ENCODE peak calls at places on chromosomes 6 and 20, in six cellular contexts. C is nucleus accumbens, W is germinal center, A is mucosa of descending colon, K is AG09309, H is right cardiac atrium. I is an unnamed sample.

GRCh38 chr6:165010556-165011535 is 298.6 kb downstream of the C6orf118 start:
- DNase-seq in C (no peak), W (no peak), A (no peak), K (no peak), H (no peak), I (no peak)

GRCh38 chr20:18063676-18064075 is 6.0 kb upstream of the OVOL2 start:
- DNase-seq in C (no peak), W (no peak), A (no peak), K (no peak), H (no peak), I (no peak)

GRCh38 chr6:143673638-143674037 is 4.1 kb upstream of the PHACTR2 start:
- DNase-seq in C (no peak), W (no peak), A (peak), K (peak), H (no peak), I (no peak)

GRCh38 chr20:50537546-50538201 is 27.5 kb downstream of the PTPN1 start:
- DNase-seq in C (no peak), W (no peak), A (no peak), K (no peak), H (no peak), I (no peak)

GRCh38 chr6:140226637-140227036 is 852.2 kb upstream of the CITED2 start:
- DNase-seq in C (no peak), W (no peak), A (no peak), K (no peak), H (no peak), I (no peak)

GRCh38 chr6:10418862-10419748 is 4.2 kb upstream of the TFAP2A start:
- DNase-seq in C (no peak), W (no peak), A (peak), K (no peak), H (no peak), I (no peak)

GRCh38 chr6:37303891-37304503 is 46.1 kb upstream of the TMEM217 start:
- DNase-seq in C (no peak), W (peak), A (no peak), K (no peak), H (no peak), I (no peak)

GRCh38 chr6:16705403-16705993 is 55.8 kb downstream of the ATXN1 start:
- DNase-seq in C (no peak), W (no peak), A (no peak), K (no peak), H (no peak), I (no peak)

GRCh38 chr20:60467078-60467477 is 508.9 kb downstream of the CDH26 start:
- DNase-seq in C (no peak), W (no peak), A (no peak), K (no peak), H (no peak), I (no peak)

GRCh38 chr6:165636415-165637048 is 26.5 kb downstream of the PDE10A start:
- DNase-seq in C (no peak), W (no peak), A (no peak), K (no peak), H (no peak), I (no peak)

GRCh38 chr6:52376763-52377162 is 14.8 kb downstream of the PAQR8 start:
- DNase-seq in C (no peak), W (no peak), A (no peak), K (no peak), H (no peak), I (peak)

GRCh38 chr20:32036716-32037355 is 15.2 kb upstream of the HCK start:
- DNase-seq in C (no peak), W (no peak), A (no peak), K (peak), H (no peak), I (no peak)

GRCh38 chr6:28940294-28940858 is 16.6 kb upstream of the TRIM27 start:
- DNase-seq in C (peak), W (no peak), A (no peak), K (no peak), H (no peak), I (peak)

GRCh38 chr20:10696650-10697049 is 22.9 kb upstream of the JAG1 start:
- DNase-seq in C (no peak), W (peak), A (no peak), K (no peak), H (no peak), I (no peak)

GRCh38 chr6:33927551-33927950 is 123.7 kb upstream of the MLN start:
- DNase-seq in C (no peak), W (no peak), A (no peak), K (peak), H (no peak), I (no peak)

GRCh38 chr20:25257756-25258462 is 10.0 kb downstream of the PYGB start:
- DNase-seq in C (no peak), W (no peak), A (no peak), K (no peak), H (peak), I (no peak)

GRCh38 chr20:46311039-46311650 is 2.8 kb upstream of the CDH22 start:
- DNase-seq in C (no peak), W (no peak), A (no peak), K (no peak), H (peak), I (no peak)

GRCh38 chr6:32075781-32076494 is 33.2 kb downstream of the TNXB start:
- DNase-seq in C (no peak), W (no peak), A (peak), K (no peak), H (peak), I (no peak)

GRCh38 chr20:61251529-61252393 is at the start of gene CDH4:
- DNase-seq in C (no peak), W (no peak), A (no peak), K (no peak), H (no peak), I (no peak)

GRCh38 chr6:165098165-165098564 is 211.2 kb downstream of the C6orf118 start:
- DNase-seq in C (no peak), W (no peak), A (no peak), K (no peak), H (no peak), I (no peak)

GRCh38 chr6:5121956-5122355 is 36.8 kb downstream of the PPP1R3G start:
- DNase-seq in C (no peak), W (no peak), A (no peak), K (no peak), H (no peak), I (no peak)

GRCh38 chr20:12358006-12358654 is 440.4 kb downstream of the BTBD3 start:
- DNase-seq in C (no peak), W (no peak), A (no peak), K (no peak), H (no peak), I (peak)

GRCh38 chr20:44735816-44736169 is 9.9 kb upstream of the KCNK15 start:
- DNase-seq in C (no peak), W (no peak), A (no peak), K (no peak), H (no peak), I (no peak)

GRCh38 chr6:163872335-163872734 is 457.8 kb downstream of the QKI start:
- DNase-seq in C (no peak), W (no peak), A (no peak), K (peak), H (no peak), I (no peak)

GRCh38 chr20:44491635-44492395 is 16.1 kb downstream of the TTPAL start:
- DNase-seq in C (no peak), W (no peak), A (no peak), K (no peak), H (no peak), I (no peak)

GRCh38 chr6:28811873-28812272 is 111.9 kb downstream of the TRIM27 start:
- DNase-seq in C (no peak), W (no peak), A (no peak), K (no peak), H (no peak), I (no peak)

GRCh38 chr6:35694462-35694861 is 5.7 kb upstream of the FKBP5 start:
- DNase-seq in C (no peak), W (no peak), A (no peak), K (no peak), H (no peak), I (no peak)

GRCh38 chr6:32794510-32794909 is 22.3 kb downstream of the HLA-DOB start:
- DNase-seq in C (no peak), W (no peak), A (no peak), K (no peak), H (no peak), I (peak)

GRCh38 chr6:36343109-36343508 is 6.4 kb upstream of the BNIP5 start:
- DNase-seq in C (no peak), W (no peak), A (no peak), K (no peak), H (no peak), I (no peak)

GRCh38 chr6:87407531-87407895 is 259 bp upstream of the CFAP206 start:
- DNase-seq in C (no peak), W (no peak), A (no peak), K (no peak), H (no peak), I (no peak)

GRCh38 chr20:9478801-9479200 is 35.6 kb upstream of the LAMP5 start:
- DNase-seq in C (no peak), W (no peak), A (no peak), K (no peak), H (no peak), I (no peak)

GRCh38 chr20:1119128-1119505 is 715 bp downstream of the PSMF1 start:
- DNase-seq in C (no peak), W (no peak), A (no peak), K (no peak), H (no peak), I (no peak)

GRCh38 chr6:104095661-104096416 is 763.9 kb downstream of the HACE1 start:
- DNase-seq in C (no peak), W (no peak), A (no peak), K (no peak), H (no peak), I (no peak)

GRCh38 chr20:15446373-15446772 is 1109.0 kb upstream of the FLRT3 start:
- DNase-seq in C (no peak), W (no peak), A (no peak), K (no peak), H (peak), I (no peak)

GRCh38 chr6:107419747-107420146 is 39.6 kb downstream of the PDSS2 start:
- DNase-seq in C (no peak), W (no peak), A (no peak), K (no peak), H (no peak), I (no peak)

I was measured in globus pallidus.